ENCODE peak calls at places on chromosomes 11 and 22, in nine cellular contexts. D is K562; Q is activated T-cell treated with anti-CD3 and anti-CD28 coated beads, Interleukin-2, amount 50 U/mL, for 72 hours; K is activated CD4-positive, CD25-positive, alpha-beta regulatory T cell treated with anti-CD3 and anti-CD28 coated beads, Interleukin-2, amount 50 U/mL, for 16 hours; G is T-helper 2 cell; M is head of caudate nucleus; A is brain microvascular endothelial cell; I is stimulated activated effector memory CD8-positive, alpha-beta T cell treated with anti-CD3 and anti-CD28 coated beads, Interleukin-12 subunit alpha, Interleukin-12 subunit beta, amount 100 ng/mL, for 72 hours; R is fibroblast of lung. T is an unnamed sample.

GRCh38 chr11:110490886-110491285 is 61.1 kb downstream of the FDX1 start:
- DNase-seq in D (no peak), Q (no peak), K (no peak), G (no peak), M (no peak), A (peak), I (no peak), R (peak), T (no peak)

GRCh38 chr22:50439314-50440250 is 35.3 kb downstream of the SBF1 start:
- DNase-seq in D (no peak), Q (no peak), K (no peak), G (no peak), M (no peak), A (no peak), I (no peak), R (no peak), T (no peak)

GRCh38 chr11:17906436-17906835 is 106.4 kb downstream of the SERGEF start:
- DNase-seq in D (peak), Q (peak), K (no peak), G (no peak), M (peak), A (no peak), I (no peak), R (no peak), T (peak)

GRCh38 chr11:17641792-17642350 is 77.5 kb upstream of the MYOD1 start:
- DNase-seq in D (no peak), Q (no peak), K (no peak), G (no peak), M (no peak), A (no peak), I (no peak), R (no peak), T (no peak)

GRCh38 chr11:91625495-91625894 is 599.1 kb upstream of the FAT3 start:
- DNase-seq in D (no peak), Q (no peak), K (no peak), G (no peak), M (no peak), A (peak), I (no peak), R (peak), T (no peak)

GRCh38 chr11:26088391-26088790 is 243.5 kb upstream of the ANO3 start:
- DNase-seq in D (no peak), Q (no peak), K (no peak), G (no peak), M (no peak), A (no peak), I (no peak), R (peak), T (no peak)

GRCh38 chr22:45318558-45319318 is 9.0 kb downstream of the FAM118A start:
- DNase-seq in D (no peak), Q (peak), K (peak), G (no peak), M (no peak), A (no peak), I (peak), R (peak), T (no peak)

GRCh38 chr11:3159296-3160190 is 5.6 kb downstream of the OSBPL5 start:
- DNase-seq in D (no peak), Q (no peak), K (no peak), G (no peak), M (no peak), A (no peak), I (no peak), R (peak), T (no peak)

GRCh38 chr11:28347351-28347750 is 239.2 kb downstream of the METTL15 start:
- DNase-seq in D (no peak), Q (no peak), K (no peak), G (no peak), M (no peak), A (no peak), I (no peak), R (no peak), T (no peak)

GRCh38 chr11:35658028-35658948 is 4.3 kb upstream of the TRIM44 start:
- DNase-seq in D (no peak), Q (no peak), K (no peak), G (no peak), M (no peak), A (no peak), I (no peak), R (no peak), T (no peak)

GRCh38 chr11:78594814-78595213 is 20.1 kb upstream of the NARS2 start:
- DNase-seq in D (no peak), Q (no peak), K (no peak), G (no peak), M (no peak), A (no peak), I (no peak), R (no peak), T (no peak)

GRCh38 chr22:10741210-10741609 is 4786.8 kb upstream of the OR11H1 start:
- DNase-seq in D (no peak), Q (no peak), K (no peak), G (no peak), M (no peak), A (no peak), I (no peak), R (no peak), T (no peak)

GRCh38 chr11:98107736-98108135 is 913.0 kb upstream of the CNTN5 start:
- DNase-seq in D (no peak), Q (no peak), K (no peak), G (no peak), M (no peak), A (no peak), I (no peak), R (no peak), T (peak)

GRCh38 chr22:37267128-37267587 is 15.2 kb upstream of the CYTH4 start:
- DNase-seq in D (peak), Q (peak), K (peak), G (peak), M (peak), A (no peak), I (peak), R (no peak), T (peak)